ENCODE peak calls at places on chromosome 19, in nine cellular contexts. One of them, this sample, is unnamed.

GRCh38 chr19:54551950-54552912 is 21.4 kb upstream of the LILRA2 start:
- DNase-seq in heart right ventricle: peak
- DNase-seq in body of pancreas: no peak
- DNase-seq in heart left ventricle: no peak
- DNase-seq in IMR-90: no peak
- DNase-seq in tibial artery: no peak
- DNase-seq in cardiac fibroblast: no peak
- DNase-seq in astrocyte of the spinal cord: no peak
- DNase-seq in Calu3: no peak
- DNase-seq in this sample: no peak

GRCh38 chr19:2249880-2250764 is 999 bp downstream of the AMH start:
- DNase-seq in body of pancreas: no peak
- DNase-seq in tibial artery: no peak
- DNase-seq in cardiac fibroblast: no peak
- DNase-seq in heart right ventricle: no peak
- DNase-seq in IMR-90: no peak
- DNase-seq in heart left ventricle: no peak
- DNase-seq in Calu3: no peak
- DNase-seq in astrocyte of the spinal cord: no peak
- DNase-seq in this sample: no peak

GRCh38 chr19:45075215-45076028 is 856 bp downstream of the ZNF296 start:
- DNase-seq in astrocyte of the spinal cord: peak
- DNase-seq in cardiac fibroblast: peak
- DNase-seq in body of pancreas: peak
- DNase-seq in heart right ventricle: peak
- DNase-seq in tibial artery: peak
- DNase-seq in Calu3: peak
- DNase-seq in heart left ventricle: peak
- DNase-seq in IMR-90: no peak
- DNase-seq in this sample: peak

GRCh38 chr19:51367565-51368365 is 1.0 kb downstream of the CLDND2 start:
- DNase-seq in astrocyte of the spinal cord: peak
- DNase-seq in IMR-90: peak
- DNase-seq in heart left ventricle: peak
- DNase-seq in cardiac fibroblast: peak
- DNase-seq in tibial artery: peak
- DNase-seq in heart right ventricle: peak
- DNase-seq in Calu3: peak
- DNase-seq in body of pancreas: peak
- DNase-seq in this sample: peak

GRCh38 chr19:55247621-55248099 is 11.2 kb downstream of the PPP6R1 start:
- DNase-seq in heart left ventricle: peak
- DNase-seq in Calu3: peak
- DNase-seq in astrocyte of the spinal cord: peak
- DNase-seq in cardiac fibroblast: peak
- DNase-seq in tibial artery: no peak
- DNase-seq in heart right ventricle: peak
- DNase-seq in IMR-90: no peak
- DNase-seq in body of pancreas: no peak
- DNase-seq in this sample: no peak

GRCh38 chr19:10227215-10227971 is 3.7 kb downstream of the S1PR2 start:
- DNase-seq in heart left ventricle: no peak
- DNase-seq in tibial artery: peak
- DNase-seq in body of pancreas: no peak
- DNase-seq in IMR-90: no peak
- DNase-seq in astrocyte of the spinal cord: no peak
- DNase-seq in cardiac fibroblast: peak
- DNase-seq in Calu3: no peak
- DNase-seq in heart right ventricle: no peak
- DNase-seq in this sample: no peak

GRCh38 chr19:38168632-38169031 is 55.4 kb downstream of the DPF1 start:
- DNase-seq in heart left ventricle: no peak
- DNase-seq in astrocyte of the spinal cord: no peak
- DNase-seq in IMR-90: no peak
- DNase-seq in tibial artery: no peak
- DNase-seq in cardiac fibroblast: no peak
- DNase-seq in body of pancreas: no peak
- DNase-seq in heart right ventricle: no peak
- DNase-seq in Calu3: no peak
- DNase-seq in this sample: no peak

GRCh38 chr19:1251233-1251502 is 2.8 kb downstream of the MIDN start:
- DNase-seq in heart right ventricle: peak
- DNase-seq in body of pancreas: peak
- DNase-seq in tibial artery: no peak
- DNase-seq in IMR-90: peak
- DNase-seq in heart left ventricle: peak
- DNase-seq in cardiac fibroblast: peak
- DNase-seq in Calu3: no peak
- DNase-seq in astrocyte of the spinal cord: peak
- DNase-seq in this sample: peak

GRCh38 chr19:17296976-17297375 is 6.2 kb downstream of the ABHD8 start:
- DNase-seq in cardiac fibroblast: no peak
- DNase-seq in IMR-90: no peak
- DNase-seq in Calu3: no peak
- DNase-seq in body of pancreas: no peak
- DNase-seq in astrocyte of the spinal cord: no peak
- DNase-seq in heart right ventricle: no peak
- DNase-seq in tibial artery: no peak
- DNase-seq in heart left ventricle: no peak
- DNase-seq in this sample: peak

GRCh38 chr19:33063356-33064116 is 1.2 kb downstream of the RHPN2 start:
- DNase-seq in Calu3: peak
- DNase-seq in IMR-90: peak
- DNase-seq in heart right ventricle: peak
- DNase-seq in heart left ventricle: no peak
- DNase-seq in tibial artery: no peak
- DNase-seq in body of pancreas: peak
- DNase-seq in astrocyte of the spinal cord: peak
- DNase-seq in cardiac fibroblast: peak
- DNase-seq in this sample: peak

GRCh38 chr19:32343550-32344262 is 1.7 kb upstream of the ZNF507 start:
- DNase-seq in Calu3: no peak
- DNase-seq in heart left ventricle: no peak
- DNase-seq in IMR-90: no peak
- DNase-seq in body of pancreas: no peak
- DNase-seq in heart right ventricle: no peak
- DNase-seq in tibial artery: no peak
- DNase-seq in astrocyte of the spinal cord: no peak
- DNase-seq in cardiac fibroblast: no peak
- DNase-seq in this sample: peak

DNA sequence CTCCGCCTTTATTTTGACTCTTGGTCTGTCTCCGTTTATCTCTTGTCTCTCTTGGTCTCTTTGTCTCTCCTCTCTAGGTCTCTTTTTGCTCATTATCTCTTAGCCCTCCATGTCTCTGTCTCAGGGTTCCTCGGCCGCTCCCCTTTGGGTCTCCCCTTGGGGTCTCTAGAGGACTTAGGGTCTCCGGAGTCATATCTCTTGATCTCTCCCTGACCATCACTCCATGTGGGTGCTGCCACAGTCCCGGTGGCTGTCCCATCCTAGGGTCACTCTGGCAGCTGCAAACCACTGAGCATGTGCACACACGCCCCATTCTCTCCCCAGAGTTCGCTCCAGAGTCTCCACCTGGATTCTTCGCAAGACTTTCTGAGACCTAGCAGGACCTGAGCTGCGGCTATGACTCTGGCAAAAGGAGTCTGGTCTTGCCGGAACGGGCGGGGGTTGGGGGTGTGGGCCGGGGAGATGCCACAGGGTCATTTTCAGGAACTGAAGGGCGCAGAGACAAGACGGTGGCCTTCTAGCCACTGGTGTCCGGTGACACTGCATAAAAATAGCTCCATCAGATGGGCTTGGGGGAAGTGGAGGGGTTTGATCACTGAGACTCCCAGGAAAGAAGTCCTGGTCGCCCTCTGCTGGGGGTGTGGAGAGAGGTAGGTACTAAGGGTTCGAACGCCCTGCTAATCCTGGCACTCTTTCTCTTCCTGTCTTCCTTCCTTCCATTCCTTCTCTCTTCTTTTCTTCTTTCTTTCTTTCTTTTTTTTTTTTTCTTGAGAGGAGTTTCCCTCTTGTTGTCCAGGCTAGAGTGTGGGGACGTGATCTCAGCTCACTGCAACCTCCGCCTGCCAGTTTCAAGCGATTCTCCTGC is 1.2 kb upstream of the KCNA7 start:
- DNase-seq in heart left ventricle: no peak
- DNase-seq in Calu3: peak
- DNase-seq in heart right ventricle: no peak
- DNase-seq in tibial artery: no peak
- DNase-seq in cardiac fibroblast: no peak
- DNase-seq in IMR-90: no peak
- DNase-seq in astrocyte of the spinal cord: no peak
- DNase-seq in body of pancreas: no peak
- DNase-seq in this sample: peak
- TF ChIP-seq CTCF in heart left ventricle: no peak
- TF ChIP-seq CTCF in Calu3: peak
- TF ChIP-seq CTCF in heart right ventricle: no peak
- TF ChIP-seq CTCF in tibial artery: no peak
- TF ChIP-seq CTCF in cardiac fibroblast: peak
- TF ChIP-seq CTCF in IMR-90: peak
- TF ChIP-seq CTCF in astrocyte of the spinal cord: peak
- TF ChIP-seq CTCF in body of pancreas: no peak
- TF ChIP-seq CTCF in this sample: peak

DNA sequence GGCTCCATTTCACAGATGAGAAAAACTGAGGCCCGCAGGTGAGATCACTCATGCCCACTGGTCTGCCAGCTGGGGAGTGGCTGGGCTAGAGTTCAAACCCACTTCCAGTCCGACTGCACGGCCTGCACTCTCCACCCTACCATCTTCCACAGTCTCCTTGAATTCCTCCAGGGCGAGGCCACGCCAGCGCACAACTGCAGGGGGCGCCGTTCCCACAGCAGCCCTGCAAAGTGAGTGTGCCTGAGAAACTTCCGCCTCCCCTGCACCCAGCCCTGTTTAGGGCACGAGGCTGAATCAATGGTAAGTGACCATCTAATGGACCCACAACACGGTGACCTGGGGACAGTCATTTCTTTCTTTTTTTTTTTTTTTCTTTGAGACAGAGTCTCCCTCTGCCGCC is 829 bp upstream of the ATCAY start:
- DNase-seq in cardiac fibroblast: no peak
- DNase-seq in body of pancreas: no peak
- DNase-seq in heart left ventricle: no peak
- DNase-seq in tibial artery: no peak
- DNase-seq in IMR-90: no peak
- DNase-seq in Calu3: no peak
- DNase-seq in heart right ventricle: no peak
- DNase-seq in astrocyte of the spinal cord: no peak
- DNase-seq in this sample: no peak
- TF ChIP-seq CTCF in cardiac fibroblast: no peak
- TF ChIP-seq CTCF in body of pancreas: no peak
- TF ChIP-seq CTCF in heart left ventricle: no peak
- TF ChIP-seq CTCF in tibial artery: no peak
- TF ChIP-seq CTCF in IMR-90: no peak
- TF ChIP-seq CTCF in Calu3: no peak
- TF ChIP-seq CTCF in heart right ventricle: no peak
- TF ChIP-seq CTCF in astrocyte of the spinal cord: no peak
- TF ChIP-seq CTCF in this sample: peak

GRCh38 chr19:6084821-6085220 is 25.5 kb downstream of the RFX2 start:
- DNase-seq in tibial artery: no peak
- DNase-seq in astrocyte of the spinal cord: no peak
- DNase-seq in heart right ventricle: no peak
- DNase-seq in heart left ventricle: no peak
- DNase-seq in IMR-90: no peak
- DNase-seq in Calu3: no peak
- DNase-seq in cardiac fibroblast: no peak
- DNase-seq in body of pancreas: no peak
- DNase-seq in this sample: no peak

GRCh38 chr19:6088677-6089063 is 21.6 kb downstream of the RFX2 start:
- DNase-seq in tibial artery: no peak
- DNase-seq in cardiac fibroblast: no peak
- DNase-seq in heart left ventricle: no peak
- DNase-seq in body of pancreas: no peak
- DNase-seq in Calu3: no peak
- DNase-seq in astrocyte of the spinal cord: peak
- DNase-seq in heart right ventricle: no peak
- DNase-seq in IMR-90: peak
- DNase-seq in this sample: peak

GRCh38 chr19:6087074-6087506 is 23.2 kb downstream of the RFX2 start:
- DNase-seq in IMR-90: no peak
- DNase-seq in heart right ventricle: no peak
- DNase-seq in tibial artery: no peak
- DNase-seq in body of pancreas: no peak
- DNase-seq in astrocyte of the spinal cord: no peak
- DNase-seq in Calu3: no peak
- DNase-seq in heart left ventricle: no peak
- DNase-seq in cardiac fibroblast: no peak
- DNase-seq in this sample: no peak

GRCh38 chr19:6090634-6091033 is 19.7 kb downstream of the RFX2 start:
- DNase-seq in cardiac fibroblast: no peak
- DNase-seq in Calu3: no peak
- DNase-seq in IMR-90: no peak
- DNase-seq in heart right ventricle: no peak
- DNase-seq in heart left ventricle: no peak
- DNase-seq in body of pancreas: no peak
- DNase-seq in astrocyte of the spinal cord: no peak
- DNase-seq in tibial artery: no peak
- DNase-seq in this sample: no peak

DNA sequence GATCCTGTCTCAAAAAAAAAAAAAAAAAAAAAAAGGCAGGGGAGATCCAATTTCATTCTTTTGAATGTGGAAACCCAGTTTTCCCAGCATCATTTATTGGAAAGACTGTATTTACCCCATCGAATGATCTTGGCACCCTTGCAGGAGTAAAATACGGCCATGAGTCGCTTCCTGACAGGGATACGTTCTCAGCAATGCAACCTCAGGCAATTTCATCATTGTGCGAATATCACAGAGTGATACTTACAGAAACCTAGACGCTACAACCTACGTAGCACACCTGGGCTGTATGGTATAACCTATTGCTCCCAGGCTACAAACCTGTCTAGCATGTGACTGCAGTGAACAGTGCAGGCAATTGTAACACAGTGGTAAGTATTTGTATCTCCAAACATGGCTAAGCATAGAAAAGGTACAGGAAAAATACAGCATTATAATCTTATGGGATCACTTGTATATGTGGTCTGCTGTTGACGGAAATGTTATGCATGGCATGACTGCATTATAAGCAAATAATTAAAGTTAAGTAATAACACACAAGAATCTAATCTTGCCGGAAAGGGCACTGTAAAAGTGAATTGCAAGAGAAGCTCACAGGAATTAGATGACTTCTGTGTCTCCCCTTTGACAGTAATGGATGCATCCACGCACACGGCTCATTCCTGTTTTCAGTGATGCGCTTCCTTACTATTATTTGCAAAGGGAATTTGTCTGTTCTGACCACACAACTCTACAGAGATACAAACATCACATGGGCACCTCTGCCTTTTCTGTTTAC is 24.0 kb downstream of the RFX2 start:
- DNase-seq in Calu3: no peak
- DNase-seq in IMR-90: peak
- DNase-seq in astrocyte of the spinal cord: peak
- DNase-seq in heart left ventricle: no peak
- DNase-seq in heart right ventricle: no peak
- DNase-seq in tibial artery: no peak
- DNase-seq in cardiac fibroblast: peak
- DNase-seq in body of pancreas: no peak
- DNase-seq in this sample: peak
- TF ChIP-seq CTCF in Calu3: no peak
- TF ChIP-seq CTCF in IMR-90: no peak
- TF ChIP-seq CTCF in astrocyte of the spinal cord: no peak
- TF ChIP-seq CTCF in heart left ventricle: no peak
- TF ChIP-seq CTCF in heart right ventricle: no peak
- TF ChIP-seq CTCF in tibial artery: no peak
- TF ChIP-seq CTCF in cardiac fibroblast: no peak
- TF ChIP-seq CTCF in body of pancreas: no peak
- TF ChIP-seq CTCF in this sample: no peak

GRCh38 chr19:24159707-24160106 is 72.7 kb downstream of the ZNF254 start:
- DNase-seq in Calu3: no peak
- DNase-seq in IMR-90: peak
- DNase-seq in cardiac fibroblast: peak
- DNase-seq in heart right ventricle: no peak
- DNase-seq in heart left ventricle: no peak
- DNase-seq in body of pancreas: no peak
- DNase-seq in tibial artery: no peak
- DNase-seq in astrocyte of the spinal cord: no peak
- DNase-seq in this sample: peak
- TF ChIP-seq CTCF in Calu3: peak
- TF ChIP-seq CTCF in IMR-90: peak
- TF ChIP-seq CTCF in cardiac fibroblast: peak
- TF ChIP-seq CTCF in heart right ventricle: no peak
- TF ChIP-seq CTCF in heart left ventricle: peak
- TF ChIP-seq CTCF in body of pancreas: no peak
- TF ChIP-seq CTCF in tibial artery: no peak
- TF ChIP-seq CTCF in astrocyte of the spinal cord: peak
- TF ChIP-seq CTCF in this sample: peak